ENCODE peak calls at places on chromosomes 12 and 14, in five cellular contexts. One of them, this sample, is unnamed.
A peak's percentile ranks its signal among the peaks of the same experiment; 100 is the strongest.

GRCh38 chr12:21265932-21266331 is 68.8 kb downstream of the SLCO1A2 start:
- DNase-seq in fibroblast of lung: no peak
- DNase-seq in CD8-positive, alpha-beta memory T cell: no peak
- DNase-seq in stomach: no peak
- DNase-seq in endodermal cell: no peak
- DNase-seq in this sample: no peak

GRCh38 chr12:89245090-89245489 is 107.2 kb downstream of the DUSP6 start:
- DNase-seq in fibroblast of lung: peak; percentile 73
- DNase-seq in CD8-positive, alpha-beta memory T cell: peak; percentile 77
- DNase-seq in stomach: no peak
- DNase-seq in endodermal cell: peak; percentile 64
- DNase-seq in this sample: no peak

GRCh38 chr12:2854669-2855453 is 2.0 kb downstream of the TEX52 start:
- DNase-seq in fibroblast of lung: no peak
- DNase-seq in CD8-positive, alpha-beta memory T cell: no peak
- DNase-seq in stomach: no peak
- DNase-seq in endodermal cell: no peak
- DNase-seq in this sample: no peak

GRCh38 chr12:19031032-19031431 is 98.5 kb upstream of the PLEKHA5 start:
- DNase-seq in fibroblast of lung: peak; percentile 97
- DNase-seq in CD8-positive, alpha-beta memory T cell: no peak
- DNase-seq in stomach: no peak
- DNase-seq in endodermal cell: no peak
- DNase-seq in this sample: no peak

GRCh38 chr14:104286496-104286895 is 148.1 kb downstream of the KIF26A start:
- DNase-seq in fibroblast of lung: no peak
- DNase-seq in CD8-positive, alpha-beta memory T cell: no peak
- DNase-seq in stomach: no peak
- DNase-seq in endodermal cell: no peak
- DNase-seq in this sample: peak; percentile 1

GRCh38 chr12:23423796-23424195 is 525.7 kb downstream of the SOX5 start:
- DNase-seq in fibroblast of lung: no peak
- DNase-seq in CD8-positive, alpha-beta memory T cell: no peak
- DNase-seq in stomach: no peak
- DNase-seq in endodermal cell: no peak
- DNase-seq in this sample: no peak

GRCh38 chr14:54654600-54654999 is 87.7 kb downstream of the SAMD4A start:
- DNase-seq in fibroblast of lung: no peak
- DNase-seq in CD8-positive, alpha-beta memory T cell: no peak
- DNase-seq in stomach: no peak
- DNase-seq in endodermal cell: no peak
- DNase-seq in this sample: no peak

GRCh38 chr12:8712572-8712971 is 14.8 kb downstream of the RIMKLB start:
- DNase-seq in fibroblast of lung: no peak
- DNase-seq in CD8-positive, alpha-beta memory T cell: no peak
- DNase-seq in stomach: no peak
- DNase-seq in endodermal cell: no peak
- DNase-seq in this sample: no peak

GRCh38 chr12:7479784-7480183 is 23.8 kb downstream of the CD163 start:
- DNase-seq in fibroblast of lung: no peak
- DNase-seq in CD8-positive, alpha-beta memory T cell: no peak
- DNase-seq in stomach: no peak
- DNase-seq in endodermal cell: no peak
- DNase-seq in this sample: no peak

GRCh38 chr14:66601932-66602578 is 94.1 kb downstream of the GPHN start:
- DNase-seq in fibroblast of lung: no peak
- DNase-seq in CD8-positive, alpha-beta memory T cell: no peak
- DNase-seq in stomach: no peak
- DNase-seq in endodermal cell: no peak
- DNase-seq in this sample: no peak

GRCh38 chr12:98721204-98721702 is 76.2 kb downstream of the APAF1 start:
- DNase-seq in fibroblast of lung: no peak
- DNase-seq in CD8-positive, alpha-beta memory T cell: no peak
- DNase-seq in stomach: no peak
- DNase-seq in endodermal cell: no peak
- DNase-seq in this sample: no peak

GRCh38 chr12:49233842-49234526 is 30.9 kb upstream of the TUBA1C start:
- DNase-seq in fibroblast of lung: peak; percentile 94
- DNase-seq in CD8-positive, alpha-beta memory T cell: no peak
- DNase-seq in stomach: peak; percentile 45
- DNase-seq in endodermal cell: peak; percentile 68
- DNase-seq in this sample: peak; percentile 42

GRCh38 chr12:15831315-15831993 is 42.3 kb upstream of the EPS8 start:
- DNase-seq in fibroblast of lung: no peak
- DNase-seq in CD8-positive, alpha-beta memory T cell: no peak
- DNase-seq in stomach: no peak
- DNase-seq in endodermal cell: no peak
- DNase-seq in this sample: no peak

GRCh38 chr12:7129647-7130536 is at the start of gene CLSTN3:
- DNase-seq in fibroblast of lung: peak; percentile 81
- DNase-seq in CD8-positive, alpha-beta memory T cell: peak; percentile 84
- DNase-seq in stomach: peak; percentile 72
- DNase-seq in endodermal cell: peak; percentile 99
- DNase-seq in this sample: peak; percentile 87

GRCh38 chr14:100880271-100881101 is 23.0 kb downstream of the RTL1 start:
- DNase-seq in fibroblast of lung: no peak
- DNase-seq in CD8-positive, alpha-beta memory T cell: no peak
- DNase-seq in stomach: no peak
- DNase-seq in endodermal cell: no peak
- DNase-seq in this sample: no peak

GRCh38 chr12:117060927-117061300 is 38.3 kb downstream of the TESC start:
- DNase-seq in fibroblast of lung: no peak
- DNase-seq in CD8-positive, alpha-beta memory T cell: no peak
- DNase-seq in stomach: no peak
- DNase-seq in endodermal cell: no peak
- DNase-seq in this sample: no peak

GRCh38 chr14:106039400-106039799 is 513.0 kb downstream of the TMEM121 start:
- DNase-seq in fibroblast of lung: no peak
- DNase-seq in CD8-positive, alpha-beta memory T cell: peak; percentile 15
- DNase-seq in stomach: no peak
- DNase-seq in endodermal cell: no peak
- DNase-seq in this sample: no peak

GRCh38 chr12:58491296-58491695 is 429.0 kb downstream of the LRIG3 start:
- DNase-seq in fibroblast of lung: peak; percentile 90
- DNase-seq in CD8-positive, alpha-beta memory T cell: no peak
- DNase-seq in stomach: no peak
- DNase-seq in endodermal cell: no peak
- DNase-seq in this sample: no peak

GRCh38 chr12:98074286-98074685 is 441.1 kb upstream of the TMPO start:
- DNase-seq in fibroblast of lung: no peak
- DNase-seq in CD8-positive, alpha-beta memory T cell: no peak
- DNase-seq in stomach: no peak
- DNase-seq in endodermal cell: no peak
- DNase-seq in this sample: no peak

GRCh38 chr12:81245918-81246611 is 168.2 kb downstream of the ACSS3 start:
- DNase-seq in fibroblast of lung: no peak
- DNase-seq in CD8-positive, alpha-beta memory T cell: no peak
- DNase-seq in stomach: no peak
- DNase-seq in endodermal cell: peak; percentile 59
- DNase-seq in this sample: no peak

GRCh38 chr12:89319111-89319510 is 33.2 kb downstream of the DUSP6 start:
- DNase-seq in fibroblast of lung: no peak
- DNase-seq in CD8-positive, alpha-beta memory T cell: no peak
- DNase-seq in stomach: no peak
- DNase-seq in endodermal cell: no peak
- DNase-seq in this sample: peak; percentile 59

GRCh38 chr12:81992461-81992860 is 233.3 kb upstream of the PPFIA2 start:
- DNase-seq in fibroblast of lung: peak; percentile 23
- DNase-seq in CD8-positive, alpha-beta memory T cell: peak; percentile 46
- DNase-seq in stomach: peak; percentile 34
- DNase-seq in endodermal cell: peak; percentile 84
- DNase-seq in this sample: no peak

GRCh38 chr12:30046376-30046775 is 262.6 kb upstream of the TMTC1 start:
- DNase-seq in fibroblast of lung: peak; percentile 70
- DNase-seq in CD8-positive, alpha-beta memory T cell: no peak
- DNase-seq in stomach: no peak
- DNase-seq in endodermal cell: no peak
- DNase-seq in this sample: no peak

GRCh38 chr12:130044991-130045621 is 117.2 kb upstream of the FZD10 start:
- DNase-seq in fibroblast of lung: no peak
- DNase-seq in CD8-positive, alpha-beta memory T cell: no peak
- DNase-seq in stomach: no peak
- DNase-seq in endodermal cell: peak; percentile 94
- DNase-seq in this sample: no peak

GRCh38 chr14:98919431-98919830 is 352.6 kb downstream of the BCL11B start:
- DNase-seq in fibroblast of lung: no peak
- DNase-seq in CD8-positive, alpha-beta memory T cell: no peak
- DNase-seq in stomach: no peak
- DNase-seq in endodermal cell: peak; percentile 69
- DNase-seq in this sample: no peak

GRCh38 chr12:105946541-105946940 is 192.2 kb downstream of the NUAK1 start:
- DNase-seq in fibroblast of lung: peak; percentile 97
- DNase-seq in CD8-positive, alpha-beta memory T cell: no peak
- DNase-seq in stomach: no peak
- DNase-seq in endodermal cell: no peak
- DNase-seq in this sample: no peak

GRCh38 chr14:74945261-74945851 is 10.0 kb downstream of the PGF start:
- DNase-seq in fibroblast of lung: no peak
- DNase-seq in CD8-positive, alpha-beta memory T cell: peak; percentile 22
- DNase-seq in stomach: no peak
- DNase-seq in endodermal cell: peak; percentile 95
- DNase-seq in this sample: peak; percentile 51

DNA sequence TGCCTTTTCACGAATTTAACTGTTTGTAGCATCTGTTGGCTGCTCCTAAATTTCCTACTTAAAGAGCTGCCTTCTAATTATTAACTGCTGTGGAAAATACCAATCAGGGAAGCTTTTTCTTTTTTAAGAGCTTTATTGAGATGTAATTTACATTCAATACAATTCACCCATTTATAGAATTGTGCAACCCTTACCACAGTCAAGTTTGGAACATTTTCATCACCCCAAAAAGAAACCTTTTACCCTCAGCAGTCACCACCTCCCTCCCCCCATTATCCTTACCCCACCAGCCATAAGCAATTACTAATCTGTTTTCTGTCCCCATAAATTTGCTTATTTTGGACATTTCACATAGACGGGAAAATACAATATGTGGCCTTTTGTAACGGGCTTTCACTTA is 1.4 kb downstream of the PCNX4 start:
- DNase-seq in fibroblast of lung: no peak
- DNase-seq in CD8-positive, alpha-beta memory T cell: no peak
- DNase-seq in stomach: no peak
- DNase-seq in endodermal cell: no peak
- DNase-seq in this sample: no peak
- H3K27ac ChIP-seq in fibroblast of lung: peak overlapping the region; percentile 94
- H3K27ac ChIP-seq in CD8-positive, alpha-beta memory T cell: peak overlapping the region; percentile 90
- H3K27ac ChIP-seq in stomach: peak overlapping the region; percentile 97
- H3K27ac ChIP-seq in endodermal cell: no peak overlapping the region
- H3K27ac ChIP-seq in this sample: peak overlapping the region; percentile 97

GRCh38 chr12:107027304-107028053 is 40.5 kb upstream of the MTERF2 start:
- DNase-seq in fibroblast of lung: peak; percentile 95
- DNase-seq in CD8-positive, alpha-beta memory T cell: peak; percentile 36
- DNase-seq in stomach: no peak
- DNase-seq in endodermal cell: no peak
- DNase-seq in this sample: no peak
- H3K27ac ChIP-seq in fibroblast of lung: peak overlapping the region; percentile 61
- H3K27ac ChIP-seq in CD8-positive, alpha-beta memory T cell: peak overlapping the region; percentile 86
- H3K27ac ChIP-seq in stomach: peak overlapping the region; percentile 71
- H3K27ac ChIP-seq in endodermal cell: no peak overlapping the region
- H3K27ac ChIP-seq in this sample: peak overlapping the region; percentile 89

DNA sequence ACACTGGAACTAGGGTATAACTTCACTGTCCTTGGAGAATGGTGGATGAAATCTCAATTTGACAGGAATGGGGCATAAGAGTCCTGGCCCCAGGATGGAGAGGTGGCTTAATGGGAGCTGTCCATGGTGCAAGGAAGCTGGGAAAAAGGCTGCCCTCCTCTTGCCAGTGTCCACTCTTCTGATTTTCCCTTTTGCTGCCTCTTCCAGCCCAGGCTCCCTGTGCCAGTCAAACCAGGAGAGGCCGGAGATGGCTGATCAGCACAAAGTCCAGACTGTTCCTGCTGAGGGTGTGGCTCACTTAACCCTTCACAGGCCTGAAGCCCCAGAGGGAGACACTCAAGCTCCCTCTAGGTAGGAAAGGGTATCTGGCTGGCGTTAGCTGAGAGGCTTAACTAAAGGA is at the start of gene MYO1A:
- DNase-seq in fibroblast of lung: peak; percentile 11
- DNase-seq in CD8-positive, alpha-beta memory T cell: no peak
- DNase-seq in stomach: peak; percentile 34
- DNase-seq in endodermal cell: peak; percentile 77
- DNase-seq in this sample: no peak
- H3K27ac ChIP-seq in fibroblast of lung: no peak within 1 kb of the TSS
- H3K27ac ChIP-seq in CD8-positive, alpha-beta memory T cell: no peak within 1 kb of the TSS
- H3K27ac ChIP-seq in stomach: peak within 1 kb of the TSS; percentile 25
- H3K27ac ChIP-seq in endodermal cell: no peak within 1 kb of the TSS
- H3K27ac ChIP-seq in this sample: no peak within 1 kb of the TSS

GRCh38 chr12:90883456-90883855 is 71.5 kb downstream of the CCER1 start:
- DNase-seq in fibroblast of lung: no peak
- DNase-seq in CD8-positive, alpha-beta memory T cell: no peak
- DNase-seq in stomach: no peak
- DNase-seq in endodermal cell: no peak
- DNase-seq in this sample: no peak
- H3K27ac ChIP-seq in fibroblast of lung: no peak overlapping the region
- H3K27ac ChIP-seq in CD8-positive, alpha-beta memory T cell: no peak overlapping the region
- H3K27ac ChIP-seq in stomach: no peak overlapping the region
- H3K27ac ChIP-seq in endodermal cell: no peak overlapping the region
- H3K27ac ChIP-seq in this sample: no peak overlapping the region

GRCh38 chr12:103742349-103742784 is 98.7 kb downstream of the NT5DC3 start:
- DNase-seq in fibroblast of lung: peak; percentile 25
- DNase-seq in CD8-positive, alpha-beta memory T cell: no peak
- DNase-seq in stomach: peak; percentile 27
- DNase-seq in endodermal cell: no peak
- DNase-seq in this sample: no peak
- H3K27ac ChIP-seq in fibroblast of lung: no peak overlapping the region
- H3K27ac ChIP-seq in CD8-positive, alpha-beta memory T cell: no peak overlapping the region
- H3K27ac ChIP-seq in stomach: no peak overlapping the region
- H3K27ac ChIP-seq in endodermal cell: no peak overlapping the region
- H3K27ac ChIP-seq in this sample: no peak overlapping the region

GRCh38 chr12:32089156-32089950 is 17.3 kb upstream of the BICD1 start:
- DNase-seq in fibroblast of lung: no peak
- DNase-seq in CD8-positive, alpha-beta memory T cell: no peak
- DNase-seq in stomach: no peak
- DNase-seq in endodermal cell: no peak
- DNase-seq in this sample: no peak
- H3K27ac ChIP-seq in fibroblast of lung: no peak overlapping the region
- H3K27ac ChIP-seq in CD8-positive, alpha-beta memory T cell: no peak overlapping the region
- H3K27ac ChIP-seq in stomach: no peak overlapping the region
- H3K27ac ChIP-seq in endodermal cell: peak overlapping the region; percentile 32
- H3K27ac ChIP-seq in this sample: no peak overlapping the region

GRCh38 chr12:53950789-53951576 is 3.7 kb upstream of the HOXC12 start:
- DNase-seq in fibroblast of lung: no peak
- DNase-seq in CD8-positive, alpha-beta memory T cell: no peak
- DNase-seq in stomach: no peak
- DNase-seq in endodermal cell: peak; percentile 62
- DNase-seq in this sample: peak; percentile 51
- H3K27ac ChIP-seq in fibroblast of lung: no peak overlapping the region
- H3K27ac ChIP-seq in CD8-positive, alpha-beta memory T cell: no peak overlapping the region
- H3K27ac ChIP-seq in stomach: no peak overlapping the region
- H3K27ac ChIP-seq in endodermal cell: no peak overlapping the region
- H3K27ac ChIP-seq in this sample: no peak overlapping the region

GRCh38 chr12:76137611-76138010 is 53.1 kb upstream of the NAP1L1 start:
- DNase-seq in fibroblast of lung: peak; percentile 77
- DNase-seq in CD8-positive, alpha-beta memory T cell: no peak
- DNase-seq in stomach: no peak
- DNase-seq in endodermal cell: no peak
- DNase-seq in this sample: no peak
- H3K27ac ChIP-seq in fibroblast of lung: no peak overlapping the region
- H3K27ac ChIP-seq in CD8-positive, alpha-beta memory T cell: no peak overlapping the region
- H3K27ac ChIP-seq in stomach: no peak overlapping the region
- H3K27ac ChIP-seq in endodermal cell: no peak overlapping the region
- H3K27ac ChIP-seq in this sample: no peak overlapping the region

This sample was measured in psoas muscle.